ENCODE peak calls at places on chromosome 15, in five cellular contexts. W, A, O, D and T are unnamed samples.

GRCh38 chr15:60372756-60373155 is 25.0 kb downstream of the ANXA2 start:
- DNase-seq in W (no peak), A (no peak), O (no peak), D (peak; percentile 38), T (peak; percentile 74)

GRCh38 chr15:53034767-53035245 is 244.7 kb upstream of the ONECUT1 start:
- DNase-seq in W (no peak), A (no peak), O (no peak), D (no peak), T (no peak)

GRCh38 chr15:55685292-55685691 is 57.7 kb downstream of the PRTG start:
- DNase-seq in W (no peak), A (peak; percentile 57), O (no peak), D (no peak), T (no peak)

GRCh38 chr15:63902671-63903035 is 68.9 kb upstream of the HERC1 start:
- DNase-seq in W (no peak), A (no peak), O (no peak), D (no peak), T (no peak)

GRCh38 chr15:20340331-20340811 is 201.2 kb downstream of the GOLGA6L6 start:
- DNase-seq in W (peak; percentile 29), A (no peak), O (no peak), D (peak; percentile 17), T (no peak)

GRCh38 chr15:84824260-84824690 is 7.1 kb downstream of the ALPK3 start:
- DNase-seq in W (no peak), A (peak; percentile 45), O (no peak), D (no peak), T (no peak)

GRCh38 chr15:101499863-101500713 is 10.6 kb upstream of the PCSK6 start:
- DNase-seq in W (no peak), A (no peak), O (peak; percentile 24), D (peak; percentile 18), T (no peak)

GRCh38 chr15:25691544-25692430 is 171.3 kb downstream of the ATP10A start:
- DNase-seq in W (no peak), A (peak; percentile 37), O (no peak), D (no peak), T (no peak)

GRCh38 chr15:80581976-80582375 is 113.1 kb upstream of the ABHD17C start:
- DNase-seq in W (no peak), A (no peak), O (no peak), D (no peak), T (no peak)

GRCh38 chr15:84752700-84753099 is 4.3 kb downstream of the ZNF592 start:
- DNase-seq in W (no peak), A (peak; percentile 28), O (no peak), D (peak; percentile 51), T (peak; percentile 36)

GRCh38 chr15:98160236-98160635 is 199.7 kb downstream of the ARRDC4 start:
- DNase-seq in W (no peak), A (no peak), O (no peak), D (no peak), T (no peak)

GRCh38 chr15:85750807-85751730 is 43.7 kb downstream of the KLHL25 start:
- DNase-seq in W (no peak), A (peak; percentile 14), O (no peak), D (no peak), T (no peak)

GRCh38 chr15:26087395-26087794 is 224.3 kb upstream of the ATP10A start:
- DNase-seq in W (no peak), A (no peak), O (no peak), D (peak; percentile 68), T (peak; percentile 68)

GRCh38 chr15:40511472-40512133 is 40.8 kb downstream of the CHST14 start:
- DNase-seq in W (peak; percentile 93), A (peak; percentile 50), O (no peak), D (peak; percentile 72), T (no peak)

GRCh38 chr15:29337156-29337959 is 67.7 kb upstream of the NSMCE3 start:
- DNase-seq in W (no peak), A (peak; percentile 49), O (no peak), D (no peak), T (no peak)

GRCh38 chr15:34951993-34952392 is 17.5 kb downstream of the AQR start:
- DNase-seq in W (no peak), A (peak; percentile 43), O (no peak), D (no peak), T (peak; percentile 36)

GRCh38 chr15:43516185-43516584 is 1.2 kb upstream of the MAP1A start:
- DNase-seq in W (peak; percentile 11), A (peak; percentile 66), O (no peak), D (no peak), T (no peak)

GRCh38 chr15:77107531-77108355 is 36.8 kb upstream of the TSPAN3 start:
- DNase-seq in W (peak; percentile 37), A (peak; percentile 68), O (no peak), D (peak; percentile 69), T (peak; percentile 18)

GRCh38 chr15:36858423-36858822 is 241.9 kb downstream of the MEIS2 start:
- DNase-seq in W (no peak), A (no peak), O (no peak), D (no peak), T (no peak)

GRCh38 chr15:62618432-62618831 is 424.1 kb upstream of the TPM1 start:
- DNase-seq in W (no peak), A (peak; percentile 61), O (no peak), D (peak; percentile 81), T (peak; percentile 88)

GRCh38 chr15:84748274-84749110 is at the start of gene ZNF592:
- DNase-seq in W (peak; percentile 92), A (peak; percentile 73), O (no peak), D (peak; percentile 79), T (peak; percentile 45)

GRCh38 chr15:64808785-64809453 is 16.5 kb downstream of the PIF1 start:
- DNase-seq in W (no peak), A (no peak), O (no peak), D (no peak), T (no peak)

GRCh38 chr15:78360426-78360825 is 20.3 kb downstream of the CRABP1 start:
- DNase-seq in W (no peak), A (no peak), O (no peak), D (no peak), T (no peak)

GRCh38 chr15:26242565-26242964 is 379.4 kb upstream of the ATP10A start:
- DNase-seq in W (no peak), A (no peak), O (no peak), D (no peak), T (no peak)

GRCh38 chr15:66508293-66508883 is 3.3 kb downstream of the ZWILCH start:
- DNase-seq in W (no peak), A (no peak), O (peak; percentile 30), D (no peak), T (no peak)
- TF ChIP-seq EZH2 in W (no peak), A (no peak), O (no peak), D (no peak), T (no peak)

GRCh38 chr15:69462493-69463181 is 10.0 kb downstream of the RPLP1 start:
- DNase-seq in W (peak; percentile 96), A (peak; percentile 99), O (peak; percentile 83), D (peak; percentile 96), T (peak; percentile 97)
- H3K4me2 ChIP-seq in W (peak overlapping the region; percentile 86), A (peak overlapping the region; percentile 94), O (peak overlapping the region; percentile 98), D (peak overlapping the region; percentile 90), T (peak overlapping the region; percentile 90)

GRCh38 chr15:95911570-95912279 is 418.8 kb upstream of the NR2F2 start:
- DNase-seq in W (no peak), A (no peak), O (no peak), D (no peak), T (no peak)

GRCh38 chr15:95910643-95911212 is 419.8 kb upstream of the NR2F2 start:
- DNase-seq in W (no peak), A (no peak), O (no peak), D (no peak), T (no peak)

GRCh38 chr15:95912280-95912625 is 418.2 kb upstream of the NR2F2 start:
- DNase-seq in W (no peak), A (no peak), O (no peak), D (peak; percentile 5), T (no peak)

GRCh38 chr15:95916568-95916967 is 413.9 kb upstream of the NR2F2 start:
- DNase-seq in W (no peak), A (no peak), O (no peak), D (no peak), T (no peak)

GRCh38 chr15:95912728-95913127 is 417.8 kb upstream of the NR2F2 start:
- DNase-seq in W (no peak), A (no peak), O (no peak), D (no peak), T (no peak)
- H2AFZ ChIP-seq in W (no peak overlapping the region), A (no peak overlapping the region), O (no peak overlapping the region), D (no peak overlapping the region), T (no peak overlapping the region)

GRCh38 chr15:89402406-89402805 is 67.8 kb upstream of the POLG start:
- DNase-seq in W (no peak), A (no peak), O (no peak), D (no peak), T (no peak)

GRCh38 chr15:89406218-89406716 is 71.6 kb upstream of the POLG start:
- DNase-seq in W (no peak), A (no peak), O (no peak), D (no peak), T (no peak)

GRCh38 chr15:89400997-89401590 is 66.5 kb upstream of the POLG start:
- DNase-seq in W (no peak), A (no peak), O (no peak), D (no peak), T (no peak)

GRCh38 chr15:89401636-89402252 is 67.1 kb upstream of the POLG start:
- DNase-seq in W (no peak), A (peak; percentile 52), O (no peak), D (peak; percentile 52), T (peak; percentile 41)

GRCh38 chr15:89404023-89404422 is 69.4 kb upstream of the POLG start:
- DNase-seq in W (no peak), A (no peak), O (no peak), D (no peak), T (no peak)
- TF ChIP-seq EZH2 in W (no peak), A (no peak), O (no peak), D (no peak), T (no peak)

DNA sequence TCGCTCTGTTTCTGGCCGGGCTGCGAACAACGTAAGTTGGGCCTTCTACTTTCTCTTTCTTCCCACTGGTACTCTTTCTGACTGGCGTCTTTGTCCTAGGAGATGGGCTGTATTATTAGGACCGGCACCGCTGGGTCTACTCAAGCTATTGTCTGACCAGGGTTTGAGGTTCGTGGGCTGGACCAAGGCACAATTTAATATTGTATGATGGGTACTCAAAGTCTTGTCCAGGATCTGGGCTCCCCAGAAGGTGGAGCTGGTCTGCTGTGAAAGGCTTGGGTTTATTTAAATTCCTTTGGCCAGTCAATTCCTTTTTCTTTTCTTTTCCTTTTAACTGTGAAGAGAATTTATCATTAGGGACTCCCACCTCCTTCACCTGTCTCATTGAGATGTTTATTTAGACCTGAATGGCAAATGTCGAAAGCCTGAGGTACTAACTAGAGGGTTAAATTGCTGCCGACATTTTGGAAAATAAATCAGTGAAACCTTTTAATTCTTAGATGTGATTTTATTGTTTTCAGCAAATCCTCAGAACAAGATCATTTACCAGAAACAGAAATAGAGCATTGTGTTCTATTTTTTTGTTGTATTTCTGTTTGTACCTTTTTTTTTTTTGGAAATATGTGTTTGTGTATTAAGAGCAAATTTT is 410 bp downstream of the LRRC49 start:
- DNase-seq in W (no peak), A (peak; percentile 80), O (no peak), D (peak; percentile 56), T (peak; percentile 41)
- H3K4me2 ChIP-seq in W (no peak overlapping the region), A (peak overlapping the region; percentile 78), O (peak overlapping the region; percentile 89), D (peak overlapping the region; percentile 81), T (peak overlapping the region; percentile 89)

GRCh38 chr15:100061944-100062343 is 279.8 kb downstream of the ADAMTS17 start:
- DNase-seq in W (no peak), A (no peak), O (no peak), D (no peak), T (no peak)
- H2AFZ ChIP-seq in W (no peak overlapping the region), A (no peak overlapping the region), O (no peak overlapping the region), D (no peak overlapping the region), T (no peak overlapping the region)

GRCh38 chr15:82999905-83000671 is 11.4 kb downstream of the C15orf40 start:
- DNase-seq in W (peak; percentile 37), A (peak; percentile 75), O (peak; percentile 43), D (peak; percentile 75), T (peak; percentile 44)
- TF ChIP-seq EZH2 in W (no peak), A (no peak), O (no peak), D (no peak), T (no peak)